ENCODE peak calls at places on chromosomes 3 and 15, in four cellular contexts. D, Q, A and W are unnamed samples.

GRCh38 chr3:10753964-10754363 is 62.1 kb upstream of the SLC6A11 start:
- DNase-seq in D (peak), Q (peak), A (no peak), W (peak)

GRCh38 chr3:55491296-55491816 is 4.2 kb upstream of the WNT5A start:
- DNase-seq in D (peak), Q (peak), A (no peak), W (peak)

GRCh38 chr3:126510323-126510910 is 7.2 kb downstream of the UROC1 start:
- DNase-seq in D (no peak), Q (no peak), A (no peak), W (no peak)

GRCh38 chr3:51709004-51709420 is 2.1 kb downstream of the GRM2 start:
- DNase-seq in D (peak), Q (no peak), A (peak), W (no peak)

GRCh38 chr15:40217166-40217785 is 21.6 kb upstream of the PAK6 start:
- DNase-seq in D (peak), Q (peak), A (no peak), W (peak)

GRCh38 chr3:94946683-94947082 is 883.8 kb downstream of the NSUN3 start:
- DNase-seq in D (no peak), Q (no peak), A (no peak), W (no peak)

GRCh38 chr15:38242055-38242454 is 10.6 kb upstream of the SPRED1 start:
- DNase-seq in D (no peak), Q (no peak), A (no peak), W (no peak)

GRCh38 chr3:29067014-29067413 is 213.9 kb upstream of the RBMS3 start:
- DNase-seq in D (no peak), Q (peak), A (no peak), W (peak)

GRCh38 chr3:50112462-50112861 is 23.7 kb downstream of the RBM5 start:
- DNase-seq in D (no peak), Q (no peak), A (no peak), W (no peak)

GRCh38 chr3:10357592-10358308 is 36.8 kb upstream of the SEC13 start:
- DNase-seq in D (no peak), Q (peak), A (peak), W (peak)

GRCh38 chr3:131535596-131535995 is 32.8 kb upstream of the MRPL3 start:
- DNase-seq in D (no peak), Q (peak), A (no peak), W (peak)

GRCh38 chr3:28018925-28019718 is 222.3 kb upstream of the CMC1 start:
- DNase-seq in D (no peak), Q (no peak), A (no peak), W (no peak)

GRCh38 chr3:184155644-184156521 is 706 bp downstream of the DVL3 start:
- DNase-seq in D (peak), Q (peak), A (peak), W (no peak)

GRCh38 chr15:55799287-55800212 is 56.6 kb upstream of the PRTG start:
- DNase-seq in D (peak), Q (peak), A (no peak), W (peak)
- H3K4me3 ChIP-seq in D (no peak), Q (no peak), A (no peak), W (no peak)

GRCh38 chr3:63274359-63274758 is 3.7 kb upstream of the SYNPR start:
- DNase-seq in D (no peak), Q (no peak), A (no peak), W (no peak)

GRCh38 chr3:63278171-63278999 is at the start of gene SYNPR:
- DNase-seq in D (no peak), Q (no peak), A (no peak), W (no peak)

GRCh38 chr3:63279000-63279366 is 875 bp downstream of the SYNPR start:
- DNase-seq in D (no peak), Q (no peak), A (no peak), W (no peak)

GRCh38 chr3:63279442-63279841 is 1.3 kb downstream of the SYNPR start:
- DNase-seq in D (no peak), Q (no peak), A (no peak), W (no peak)
- H3K4me3 ChIP-seq in D (no peak), Q (no peak), A (no peak), W (no peak)

GRCh38 chr3:101778385-101779046 is 495 bp upstream of the NXPE3 start:
- DNase-seq in D (no peak), Q (peak), A (no peak), W (no peak)
- H3K4me3 ChIP-seq in D (peak), Q (peak), A (peak), W (peak)

GRCh38 chr3:125035217-125035616 is 20.6 kb downstream of the HEG1 start:
- DNase-seq in D (no peak), Q (no peak), A (no peak), W (no peak)

GRCh38 chr3:125033135-125033534 is 22.7 kb downstream of the HEG1 start:
- DNase-seq in D (no peak), Q (no peak), A (no peak), W (no peak)

GRCh38 chr3:125032100-125032643 is 23.6 kb downstream of the HEG1 start:
- DNase-seq in D (peak), Q (peak), A (no peak), W (peak)

GRCh38 chr3:125032683-125033082 is 23.1 kb downstream of the HEG1 start:
- DNase-seq in D (no peak), Q (no peak), A (no peak), W (no peak)

GRCh38 chr3:125033616-125034015 is 22.2 kb downstream of the HEG1 start:
- DNase-seq in D (no peak), Q (no peak), A (no peak), W (no peak)
- H3K4me3 ChIP-seq in D (no peak), Q (no peak), A (no peak), W (no peak)

DNA sequence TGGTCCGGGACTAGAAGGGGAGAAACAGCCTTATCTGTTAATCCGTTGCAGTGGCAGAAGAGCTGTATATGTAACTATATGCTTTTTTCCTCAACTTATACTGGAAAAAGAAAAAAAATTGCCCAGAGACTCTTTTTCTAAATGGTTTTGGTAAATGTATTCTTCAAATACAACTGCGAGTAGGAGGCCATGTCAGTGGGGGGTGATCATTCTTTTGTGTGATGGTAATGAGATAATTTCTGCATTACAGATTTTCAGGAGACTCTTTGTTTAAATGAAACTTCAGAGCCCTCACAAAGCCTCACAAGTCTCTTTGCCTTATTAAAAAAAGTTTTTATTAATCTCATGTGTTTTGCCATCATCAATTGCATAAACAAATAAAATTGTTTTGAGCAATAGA is 116.5 kb downstream of the FNDC3B start:
- DNase-seq in D (no peak), Q (no peak), A (no peak), W (no peak)
- H3K4me3 ChIP-seq in D (no peak), Q (no peak), A (no peak), W (no peak)

GRCh38 chr15:78007965-78008886 is 69.3 kb downstream of the TBC1D2B start:
- DNase-seq in D (peak), Q (peak), A (peak), W (peak)

GRCh38 chr15:78010112-78010511 is 67.4 kb downstream of the TBC1D2B start:
- DNase-seq in D (peak), Q (no peak), A (no peak), W (no peak)

GRCh38 chr15:78006567-78007205 is 70.8 kb downstream of the TBC1D2B start:
- DNase-seq in D (peak), Q (no peak), A (no peak), W (no peak)

GRCh38 chr15:78004919-78005634 is 72.4 kb downstream of the TBC1D2B start:
- DNase-seq in D (peak), Q (peak), A (peak), W (peak)

DNA sequence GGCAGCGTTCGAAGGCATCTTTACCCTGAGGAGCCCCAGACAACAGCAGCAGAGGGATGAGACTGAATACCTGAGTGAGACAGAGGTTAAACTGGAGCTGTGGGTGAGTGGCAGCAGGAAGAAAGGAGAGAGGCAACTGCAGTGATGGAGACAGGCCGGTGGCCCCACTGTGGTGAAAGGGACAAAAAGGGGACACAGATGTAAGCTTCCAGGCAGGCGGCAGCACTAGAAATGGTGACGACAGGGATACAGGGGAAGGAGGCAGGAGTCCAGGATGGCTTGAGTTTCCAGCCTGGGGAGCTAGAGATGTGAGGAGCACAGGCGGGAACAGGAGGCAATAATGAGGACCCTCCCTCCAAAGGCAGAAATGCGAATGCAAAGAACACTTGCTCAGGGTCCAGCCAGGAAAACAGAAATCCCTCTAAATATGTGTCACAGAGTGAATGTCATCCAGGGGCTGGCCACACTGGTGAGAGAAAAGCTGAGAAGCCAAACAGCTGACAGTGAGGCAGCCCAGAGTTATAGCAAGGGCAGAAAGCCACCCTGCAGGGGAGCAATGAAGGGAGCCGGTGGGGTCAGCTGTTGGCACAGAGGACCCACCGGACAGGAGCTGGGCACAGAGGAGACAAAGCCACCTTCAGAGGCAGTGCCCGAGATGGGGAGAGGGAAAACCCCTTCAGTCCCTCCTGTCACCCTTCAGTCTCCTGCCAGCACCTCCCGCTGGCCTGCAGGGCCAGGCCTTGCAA is 70.1 kb downstream of the TBC1D2B start:
- DNase-seq in D (no peak), Q (no peak), A (no peak), W (no peak)
- H3K4me3 ChIP-seq in D (no peak), Q (no peak), A (no peak), W (no peak)

GRCh38 chr3:180265551-180265950 is 228.8 kb upstream of the PEX5L start:
- DNase-seq in D (no peak), Q (peak), A (no peak), W (peak)
- H3K4me3 ChIP-seq in D (no peak), Q (no peak), A (no peak), W (no peak)

GRCh38 chr15:95325763-95326688 is 1004.5 kb upstream of the NR2F2 start:
- DNase-seq in D (no peak), Q (peak), A (peak), W (peak)

GRCh38 chr15:95324596-95325135 is 1005.8 kb upstream of the NR2F2 start:
- DNase-seq in D (no peak), Q (no peak), A (no peak), W (no peak)

GRCh38 chr15:95328559-95328958 is 1001.9 kb upstream of the NR2F2 start:
- DNase-seq in D (no peak), Q (no peak), A (no peak), W (no peak)

GRCh38 chr15:95327661-95328060 is 1002.8 kb upstream of the NR2F2 start:
- DNase-seq in D (no peak), Q (peak), A (peak), W (no peak)

GRCh38 chr15:95326689-95327525 is 1003.6 kb upstream of the NR2F2 start:
- DNase-seq in D (no peak), Q (peak), A (peak), W (no peak)
- H3K4me3 ChIP-seq in D (no peak), Q (peak), A (peak), W (peak)